ENCODE peak calls at places on chromosome 2, in ten cellular contexts. M, D, E, J, G, P, O, L, N and T are unnamed samples. For H3K9me3, the result is how much of the 10 kb centered on the place peaks cover.

GRCh38 chr2:213149949-213150314 is 1.5 kb downstream of the IKZF2 start:
- DNase-seq in G (no peak), J (no peak), D (no peak), M (peak), N (no peak), O (no peak), E (no peak), P (no peak), L (no peak), T (no peak)

GRCh38 chr2:16046649-16047048 is 106.3 kb downstream of the MYCN start:
- DNase-seq in D (no peak), E (no peak), M (no peak), L (no peak), J (no peak), P (no peak), N (no peak), O (no peak), G (no peak), T (no peak)

GRCh38 chr2:44936715-44937687 is 4.5 kb upstream of the SIX3 start:
- DNase-seq in G (peak), E (no peak), D (peak), J (no peak), N (no peak), L (no peak), O (no peak), P (no peak), M (no peak), T (no peak)

GRCh38 chr2:114814355-114814754 is 371.9 kb downstream of the DPP10 start:
- DNase-seq in J (no peak), O (no peak), P (no peak), E (no peak), G (no peak), M (no peak), L (no peak), N (no peak), D (no peak), T (no peak)

GRCh38 chr2:107469437-107469995 is 357.2 kb upstream of the RGPD4 start:
- DNase-seq in N (no peak), O (no peak), P (no peak), L (no peak), J (no peak), G (no peak), D (peak), M (no peak), E (no peak), T (peak)

GRCh38 chr2:182784777-182785176 is 68.7 kb downstream of the DNAJC10 start:
- DNase-seq in M (peak), G (peak), P (no peak), E (peak), L (peak), J (peak), O (no peak), D (no peak), N (no peak), T (no peak)

GRCh38 chr2:1749489-1749748 is 5.1 kb upstream of the PXDN start:
- DNase-seq in D (no peak), J (no peak), O (no peak), L (no peak), P (no peak), M (no peak), G (no peak), N (no peak), E (no peak), T (no peak)

GRCh38 chr2:39530423-39530866 is 93.4 kb upstream of the MAP4K3 start:
- DNase-seq in P (no peak), N (no peak), E (no peak), J (no peak), D (no peak), M (no peak), L (no peak), G (no peak), O (no peak), T (no peak)

GRCh38 chr2:201157694-201158093 is 25.2 kb upstream of the CASP10 start:
- DNase-seq in J (no peak), M (no peak), L (no peak), P (no peak), G (no peak), O (no peak), N (no peak), D (no peak), E (no peak), T (no peak)

GRCh38 chr2:1808921-1809551 is 64.7 kb upstream of the PXDN start:
- DNase-seq in E (no peak), N (no peak), L (no peak), M (no peak), P (no peak), G (no peak), O (no peak), J (no peak), D (peak), T (no peak)

GRCh38 chr2:20439193-20439475 is 7.7 kb upstream of the RHOB start:
- DNase-seq in P (no peak), L (peak), N (no peak), E (no peak), J (no peak), M (no peak), D (no peak), G (no peak), O (no peak), T (no peak)

GRCh38 chr2:41711736-41712135 is 336.1 kb upstream of the PKDCC start:
- DNase-seq in M (no peak), O (no peak), E (no peak), N (no peak), G (no peak), J (no peak), L (no peak), P (no peak), D (no peak), T (no peak)

GRCh38 chr2:100416939-100417744 is at the start of gene CHST10:
- DNase-seq in M (peak), E (peak), L (peak), G (peak), J (peak), P (peak), O (peak), N (peak), D (peak), T (peak)

GRCh38 chr2:1173528-1173927 is 222.9 kb downstream of the SNTG2 start:
- DNase-seq in N (no peak), L (no peak), P (no peak), D (no peak), E (no peak), O (no peak), G (no peak), J (no peak), M (no peak), T (no peak)

GRCh38 chr2:14952383-14952782 is 319.9 kb downstream of the LRATD1 start:
- DNase-seq in J (no peak), E (no peak), D (no peak), N (no peak), G (no peak), O (no peak), L (no peak), M (no peak), P (no peak), T (no peak)

GRCh38 chr2:55922488-55922887 is 1.1 kb downstream of the EFEMP1 start:
- DNase-seq in D (no peak), O (no peak), E (no peak), L (no peak), G (no peak), P (no peak), M (peak), N (no peak), J (no peak), T (no peak)

GRCh38 chr2:108199726-108200125 is 40.0 kb upstream of the SULT1C3 start:
- DNase-seq in N (no peak), M (no peak), L (peak), J (no peak), E (no peak), D (no peak), G (no peak), O (no peak), P (no peak), T (no peak)

GRCh38 chr2:37109523-37109922 is 25.2 kb downstream of the GPATCH11 start:
- DNase-seq in O (no peak), L (no peak), P (no peak), M (no peak), J (no peak), N (no peak), G (no peak), E (no peak), D (no peak), T (no peak)

GRCh38 chr2:47172922-47173695 is 18.0 kb upstream of the STPG4 start:
- DNase-seq in O (no peak), P (no peak), L (no peak), J (no peak), N (no peak), M (no peak), G (no peak), D (no peak), E (no peak), T (no peak)

GRCh38 chr2:2960817-2961216 is 416.8 kb downstream of the EIPR1 start:
- DNase-seq in D (no peak), P (no peak), G (no peak), L (no peak), J (no peak), O (no peak), N (no peak), M (no peak), E (no peak), T (no peak)

GRCh38 chr2:54624611-54625071 is 98.8 kb upstream of the EML6 start:
- DNase-seq in M (no peak), J (no peak), N (no peak), G (peak), O (peak), E (no peak), P (no peak), D (no peak), L (no peak), T (no peak)

GRCh38 chr2:237691908-237692600 is 64.7 kb downstream of the LRRFIP1 start:
- DNase-seq in L (peak), J (peak), G (peak), N (peak), P (peak), M (peak), E (peak), D (peak), O (peak), T (peak)

GRCh38 chr2:37561615-37562569 is 109.5 kb downstream of the CDC42EP3 start:
- DNase-seq in L (peak), O (peak), M (no peak), P (no peak), D (no peak), J (no peak), G (no peak), N (no peak), E (no peak), T (no peak)

GRCh38 chr2:127231130-127231865 is 11.2 kb upstream of the CYP27C1 start:
- DNase-seq in E (no peak), G (no peak), L (peak), J (no peak), D (no peak), P (no peak), O (no peak), N (no peak), M (no peak), T (no peak)

GRCh38 chr2:25294573-25295462 is 46.9 kb downstream of the DNMT3A start:
- DNase-seq in L (peak), M (no peak), J (peak), D (peak), G (peak), P (peak), O (peak), N (peak), E (no peak), T (peak)

GRCh38 chr2:220043155-220043992 is 415.9 kb downstream of the SLC4A3 start:
- DNase-seq in N (no peak), E (no peak), O (no peak), L (no peak), M (no peak), D (no peak), G (no peak), P (no peak), J (no peak), T (no peak)

GRCh38 chr2:36478332-36478738 is 119.6 kb downstream of the FEZ2 start:
- DNase-seq in N (no peak), M (no peak), G (peak), D (no peak), L (peak), P (no peak), J (no peak), E (no peak), O (no peak), T (peak)

GRCh38 chr2:78814331-78814986 is 211.0 kb upstream of the REG3G start:
- DNase-seq in J (no peak), D (no peak), N (no peak), P (no peak), O (no peak), E (no peak), G (no peak), L (no peak), M (no peak), T (no peak)

GRCh38 chr2:84849271-84849952 is 31.5 kb downstream of the TRABD2A start:
- DNase-seq in G (no peak), D (no peak), N (no peak), J (no peak), O (no peak), P (no peak), L (no peak), M (no peak), E (no peak), T (no peak)

GRCh38 chr2:97988722-97989121 is 7.0 kb downstream of the TMEM131 start:
- DNase-seq in N (no peak), O (no peak), J (no peak), G (no peak), L (no peak), D (no peak), M (no peak), E (no peak), P (no peak), T (no peak)

GRCh38 chr2:31372097-31372496 is 42.4 kb downstream of the XDH start:
- DNase-seq in P (no peak), M (no peak), D (no peak), E (no peak), N (no peak), G (no peak), L (no peak), O (no peak), J (no peak), T (no peak)

GRCh38 chr2:227238242-227239237 is 74.1 kb downstream of the COL4A3 start:
- DNase-seq in M (peak), D (peak), E (peak), J (peak), L (peak), G (peak), P (peak), O (peak), N (peak), T (peak)

GRCh38 chr2:96913398-96914202 is 43.7 kb upstream of the SEMA4C start:
- DNase-seq in G (no peak), J (no peak), D (peak), N (no peak), M (no peak), P (no peak), L (no peak), E (no peak), O (no peak), T (peak)
- H3K4me3 ChIP-seq in G (no peak), J (no peak), D (no peak), N (no peak), M (no peak), P (no peak), L (no peak), E (no peak), O (no peak), T (no peak)

DNA sequence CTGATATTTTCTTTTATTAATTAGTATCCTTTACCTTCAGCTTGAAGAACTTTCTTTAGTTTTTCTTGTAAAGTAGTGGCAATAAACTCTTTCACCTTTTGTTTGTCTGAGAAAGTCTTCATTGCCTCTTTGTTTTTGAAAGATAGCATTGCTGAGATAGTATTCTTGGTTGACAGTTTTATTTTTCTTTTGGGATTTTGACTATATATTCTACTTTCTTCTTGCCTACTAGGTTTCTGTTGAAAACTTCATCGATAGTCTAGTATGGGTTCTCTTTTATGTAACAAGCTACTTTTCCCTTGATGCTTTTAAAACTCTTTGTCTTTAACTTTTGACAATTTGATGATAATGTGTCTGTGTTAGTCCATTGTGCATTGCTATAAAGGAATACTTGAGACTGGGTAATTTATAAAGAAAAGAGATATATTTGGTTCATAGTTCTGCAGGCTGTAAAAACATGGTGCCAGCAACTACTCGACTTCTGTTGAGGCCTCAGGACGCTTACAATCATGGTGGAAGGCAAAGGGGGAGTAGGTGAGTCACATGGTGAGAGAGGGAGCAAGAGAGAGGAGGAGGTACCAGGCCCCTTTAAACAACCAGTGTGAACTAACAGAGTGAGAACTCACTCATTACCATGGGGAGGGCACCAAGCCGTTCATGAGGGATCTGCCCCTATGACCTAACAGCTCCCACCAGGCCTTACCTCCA is 12.0 kb downstream of the CCDC150 start:
- DNase-seq in M (no peak), J (no peak), P (no peak), O (no peak), L (no peak), E (no peak), G (no peak), N (no peak), D (no peak), T (no peak)
- H3K9me3 ChIP-seq in M (half or more), J (under half), P (half or more), O (under half), L (under half), E (under half), G (under half), N (under half), D (half or more), T (under half)

GRCh38 chr2:173164361-173164760 is 88.7 kb downstream of the MAP3K20 start:
- DNase-seq in P (no peak), J (no peak), O (no peak), M (no peak), D (no peak), L (no peak), N (no peak), G (no peak), E (no peak), T (no peak)

GRCh38 chr2:173159794-173160463 is 84.3 kb downstream of the MAP3K20 start:
- DNase-seq in E (peak), P (peak), L (peak), N (peak), M (peak), O (no peak), D (peak), G (no peak), J (peak), T (peak)

GRCh38 chr2:173161040-173161439 is 85.4 kb downstream of the MAP3K20 start:
- DNase-seq in N (no peak), M (no peak), E (peak), D (no peak), G (no peak), O (no peak), L (no peak), J (no peak), P (no peak), T (no peak)

GRCh38 chr2:173160618-173161017 is 85.0 kb downstream of the MAP3K20 start:
- DNase-seq in E (no peak), O (no peak), J (no peak), L (no peak), N (no peak), G (no peak), D (no peak), M (no peak), P (no peak), T (no peak)

DNA sequence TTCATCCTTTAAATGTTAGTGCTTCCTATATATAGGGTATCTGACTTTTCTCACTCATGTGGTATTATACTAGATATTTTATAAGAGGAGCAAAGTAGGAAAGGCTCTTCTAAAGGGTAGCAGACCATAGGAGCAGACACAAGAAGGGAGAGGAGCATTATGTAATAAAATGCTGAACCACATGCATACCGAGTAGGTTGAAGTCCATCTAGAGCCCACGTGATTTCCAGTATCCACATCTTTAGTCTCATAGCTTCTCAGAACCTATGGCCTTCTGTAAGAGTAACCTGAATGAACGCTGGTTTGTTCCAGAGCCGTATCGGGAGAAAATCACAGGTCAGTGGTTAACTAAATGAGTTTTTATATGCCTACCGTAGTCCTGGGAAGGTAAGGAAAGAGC is 85.9 kb downstream of the MAP3K20 start:
- DNase-seq in P (no peak), M (no peak), D (no peak), G (no peak), E (no peak), N (no peak), O (no peak), L (peak), J (no peak), T (no peak)
- H3K4me3 ChIP-seq in P (no peak), M (no peak), D (no peak), G (no peak), E (no peak), N (no peak), O (no peak), L (no peak), J (no peak), T (no peak)

GRCh38 chr2:147204102-147204501 is 640.7 kb upstream of the ACVR2A start:
- DNase-seq in O (no peak), J (no peak), L (no peak), P (no peak), N (no peak), M (no peak), G (no peak), D (no peak), E (no peak), T (no peak)

GRCh38 chr2:147197754-147198153 is 647.1 kb upstream of the ACVR2A start:
- DNase-seq in N (no peak), L (no peak), J (no peak), D (no peak), E (no peak), M (no peak), P (no peak), O (no peak), G (no peak), T (no peak)

GRCh38 chr2:147198651-147199171 is 646.1 kb upstream of the ACVR2A start:
- DNase-seq in G (no peak), P (no peak), J (no peak), N (no peak), E (no peak), D (no peak), M (no peak), O (no peak), L (no peak), T (no peak)
- H3K9me3 ChIP-seq in G (under half), P (under half), J (under half), N (under half), E (under half), D (under half), M (under half), O (under half), L (under half), T (under half)

DNA sequence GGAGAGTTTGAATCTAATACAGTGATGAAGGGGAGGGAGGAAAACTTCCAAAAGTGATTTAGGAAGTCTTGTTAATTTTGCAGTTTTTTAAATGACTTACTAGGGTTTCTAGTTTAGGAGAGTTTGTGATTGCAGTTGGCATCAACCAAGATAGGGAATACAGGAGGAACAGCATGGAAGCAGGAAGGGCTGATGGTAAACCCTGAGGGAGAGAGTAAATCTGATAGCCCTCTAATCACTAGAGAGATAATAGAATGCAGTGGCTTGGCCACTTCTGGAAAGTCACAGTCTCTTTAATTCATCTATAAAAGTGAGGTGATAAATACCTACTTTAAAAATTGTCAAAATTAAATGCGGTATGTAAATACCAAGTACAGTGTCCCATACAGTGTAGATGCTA is 5.6 kb downstream of the YPEL5 start:
- DNase-seq in L (no peak), G (peak), J (no peak), N (no peak), M (no peak), O (no peak), D (no peak), P (no peak), E (no peak), T (no peak)
- H3K4me3 ChIP-seq in L (no peak), G (no peak), J (no peak), N (no peak), M (no peak), O (no peak), D (no peak), P (no peak), E (no peak), T (no peak)

GRCh38 chr2:156206355-156206754 is 126.2 kb downstream of the NR4A2 start:
- DNase-seq in D (no peak), E (no peak), J (no peak), G (no peak), P (no peak), M (no peak), O (no peak), N (no peak), L (no peak), T (no peak)
- H3K9me3 ChIP-seq in D (under half), E (under half), J (under half), G (under half), P (under half), M (under half), O (under half), N (under half), L (under half), T (under half)

GRCh38 chr2:64085936-64086335 is 58.3 kb downstream of the PELI1 start:
- DNase-seq in O (no peak), P (no peak), L (no peak), G (no peak), D (no peak), M (no peak), J (no peak), N (no peak), E (no peak), T (no peak)
- H3K4me3 ChIP-seq in O (no peak), P (no peak), L (no peak), G (no peak), D (no peak), M (no peak), J (no peak), N (no peak), E (no peak), T (no peak)

GRCh38 chr2:62219407-62220159 is 23.7 kb downstream of the B3GNT2 start:
- DNase-seq in M (no peak), L (no peak), P (no peak), G (no peak), D (no peak), O (no peak), E (no peak), N (no peak), J (no peak), T (no peak)
- H3K9me3 ChIP-seq in M (under half), L (under half), P (under half), G (under half), D (under half), O (under half), E (under half), N (under half), J (under half), T (under half)

GRCh38 chr2:230996661-230997060 is 740 bp downstream of the SPATA3 start:
- DNase-seq in G (no peak), O (no peak), M (no peak), J (no peak), E (no peak), N (no peak), P (no peak), D (no peak), L (no peak), T (no peak)
- H3K4me3 ChIP-seq in G (no peak), O (no peak), M (no peak), J (no peak), E (no peak), N (no peak), P (no peak), D (no peak), L (no peak), T (no peak)